ENCODE peak calls at places on chromosomes 6 and 20, in six cellular contexts. One of them, this sample, is unnamed.

GRCh38 chr6:132443206-132443605 is 41.9 kb upstream of the MOXD1 start:
- DNase-seq in suprapubic skin: no peak
- DNase-seq in sigmoid colon: no peak
- DNase-seq in H1: no peak
- DNase-seq in K562: no peak
- DNase-seq in transverse colon: no peak
- DNase-seq in this sample: no peak

GRCh38 chr6:47235964-47236760 is 73.5 kb downstream of the TNFRSF21 start:
- DNase-seq in suprapubic skin: no peak
- DNase-seq in sigmoid colon: no peak
- DNase-seq in H1: no peak
- DNase-seq in K562: peak; percentile 20
- DNase-seq in transverse colon: peak; percentile 50
- DNase-seq in this sample: peak; percentile 30

GRCh38 chr20:34638532-34638931 is 38.4 kb downstream of the PIGU start:
- DNase-seq in suprapubic skin: no peak
- DNase-seq in sigmoid colon: no peak
- DNase-seq in H1: no peak
- DNase-seq in K562: no peak
- DNase-seq in transverse colon: no peak
- DNase-seq in this sample: no peak

GRCh38 chr20:39676857-39677351 is 714.8 kb downstream of the DHX35 start:
- DNase-seq in suprapubic skin: no peak
- DNase-seq in sigmoid colon: no peak
- DNase-seq in H1: no peak
- DNase-seq in K562: no peak
- DNase-seq in transverse colon: peak; percentile 35
- DNase-seq in this sample: no peak

GRCh38 chr6:22421187-22421586 is 124.4 kb upstream of the PRL start:
- DNase-seq in suprapubic skin: no peak
- DNase-seq in sigmoid colon: no peak
- DNase-seq in H1: no peak
- DNase-seq in K562: no peak
- DNase-seq in transverse colon: no peak
- DNase-seq in this sample: no peak

GRCh38 chr20:8242827-8243764 is 111.0 kb downstream of the PLCB1 start:
- DNase-seq in suprapubic skin: no peak
- DNase-seq in sigmoid colon: no peak
- DNase-seq in H1: no peak
- DNase-seq in K562: no peak
- DNase-seq in transverse colon: no peak
- DNase-seq in this sample: no peak

GRCh38 chr6:79215233-79215824 is 19.2 kb downstream of the HMGN3 start:
- DNase-seq in suprapubic skin: no peak
- DNase-seq in sigmoid colon: no peak
- DNase-seq in H1: no peak
- DNase-seq in K562: no peak
- DNase-seq in transverse colon: no peak
- DNase-seq in this sample: no peak

GRCh38 chr20:18313410-18313809 is 25.1 kb downstream of the ZNF133 start:
- DNase-seq in suprapubic skin: no peak
- DNase-seq in sigmoid colon: no peak
- DNase-seq in H1: no peak
- DNase-seq in K562: no peak
- DNase-seq in transverse colon: no peak
- DNase-seq in this sample: no peak

GRCh38 chr6:18496462-18496861 is 109.3 kb downstream of the RNF144B start:
- DNase-seq in suprapubic skin: no peak
- DNase-seq in sigmoid colon: no peak
- DNase-seq in H1: no peak
- DNase-seq in K562: no peak
- DNase-seq in transverse colon: no peak
- DNase-seq in this sample: no peak

GRCh38 chr20:10927936-10928860 is 254.4 kb upstream of the JAG1 start:
- DNase-seq in suprapubic skin: no peak
- DNase-seq in sigmoid colon: no peak
- DNase-seq in H1: no peak
- DNase-seq in K562: no peak
- DNase-seq in transverse colon: no peak
- DNase-seq in this sample: no peak

GRCh38 chr20:10927011-10927583 is 253.3 kb upstream of the JAG1 start:
- DNase-seq in suprapubic skin: no peak
- DNase-seq in sigmoid colon: no peak
- DNase-seq in H1: no peak
- DNase-seq in K562: no peak
- DNase-seq in transverse colon: no peak
- DNase-seq in this sample: no peak

GRCh38 chr20:10922941-10923340 is 249.1 kb upstream of the JAG1 start:
- DNase-seq in suprapubic skin: no peak
- DNase-seq in sigmoid colon: no peak
- DNase-seq in H1: no peak
- DNase-seq in K562: no peak
- DNase-seq in transverse colon: no peak
- DNase-seq in this sample: no peak

GRCh38 chr20:10924628-10925266 is 250.9 kb upstream of the JAG1 start:
- DNase-seq in suprapubic skin: no peak
- DNase-seq in sigmoid colon: no peak
- DNase-seq in H1: no peak
- DNase-seq in K562: no peak
- DNase-seq in transverse colon: no peak
- DNase-seq in this sample: no peak

GRCh38 chr20:10925767-10926166 is 252.0 kb upstream of the JAG1 start:
- DNase-seq in suprapubic skin: no peak
- DNase-seq in sigmoid colon: no peak
- DNase-seq in H1: no peak
- DNase-seq in K562: no peak
- DNase-seq in transverse colon: no peak
- DNase-seq in this sample: no peak
- TF ChIP-seq POLR2AphosphoS5 in suprapubic skin: no peak
- TF ChIP-seq POLR2AphosphoS5 in sigmoid colon: no peak
- TF ChIP-seq POLR2AphosphoS5 in H1: no peak
- TF ChIP-seq POLR2AphosphoS5 in K562: no peak
- TF ChIP-seq POLR2AphosphoS5 in transverse colon: no peak
- TF ChIP-seq POLR2AphosphoS5 in this sample: no peak

GRCh38 chr6:83221302-83221701 is 28.1 kb downstream of the RWDD2A start:
- DNase-seq in suprapubic skin: no peak
- DNase-seq in sigmoid colon: no peak
- DNase-seq in H1: no peak
- DNase-seq in K562: no peak
- DNase-seq in transverse colon: no peak
- DNase-seq in this sample: no peak

GRCh38 chr6:83216806-83217205 is 23.6 kb downstream of the RWDD2A start:
- DNase-seq in suprapubic skin: no peak
- DNase-seq in sigmoid colon: no peak
- DNase-seq in H1: no peak
- DNase-seq in K562: no peak
- DNase-seq in transverse colon: no peak
- DNase-seq in this sample: no peak

GRCh38 chr6:83226517-83226916 is 33.4 kb downstream of the RWDD2A start:
- DNase-seq in suprapubic skin: no peak
- DNase-seq in sigmoid colon: no peak
- DNase-seq in H1: no peak
- DNase-seq in K562: no peak
- DNase-seq in transverse colon: no peak
- DNase-seq in this sample: no peak

GRCh38 chr6:83220121-83220520 is 27.0 kb downstream of the RWDD2A start:
- DNase-seq in suprapubic skin: no peak
- DNase-seq in sigmoid colon: no peak
- DNase-seq in H1: no peak
- DNase-seq in K562: no peak
- DNase-seq in transverse colon: no peak
- DNase-seq in this sample: no peak

DNA sequence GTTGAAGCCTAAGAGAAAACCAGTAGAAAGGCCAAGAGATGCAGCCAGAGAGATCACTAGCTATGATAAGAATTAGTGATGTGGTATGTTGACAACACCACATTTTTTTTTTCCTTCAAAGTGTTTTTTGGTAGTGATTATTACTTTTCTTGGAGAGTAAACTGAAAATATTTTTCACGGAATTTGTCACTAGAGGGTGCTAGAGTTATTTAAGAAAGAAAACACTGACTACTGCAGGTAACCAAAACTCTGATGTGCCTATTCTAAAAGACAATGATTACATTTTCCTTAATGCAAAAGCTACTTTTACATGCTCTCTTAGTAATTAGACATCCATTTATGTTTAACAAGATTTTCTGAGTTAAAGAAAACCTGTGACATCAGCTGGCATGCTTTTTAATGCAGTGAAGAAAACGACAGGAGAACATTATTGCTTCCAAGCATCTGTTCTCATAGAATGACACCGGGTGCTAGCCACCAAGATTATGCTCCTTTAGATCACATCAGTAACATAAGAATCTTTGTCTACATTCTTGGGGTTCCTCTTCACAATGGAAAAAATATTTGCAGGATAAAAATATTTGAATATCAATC is 28.8 kb downstream of the RWDD2A start:
- DNase-seq in suprapubic skin: no peak
- DNase-seq in sigmoid colon: no peak
- DNase-seq in H1: no peak
- DNase-seq in K562: peak; percentile 21
- DNase-seq in transverse colon: no peak
- DNase-seq in this sample: no peak
- TF ChIP-seq CTCF in suprapubic skin: no peak
- TF ChIP-seq CTCF in sigmoid colon: peak; percentile 11
- TF ChIP-seq CTCF in H1: no peak
- TF ChIP-seq CTCF in K562: peak; percentile 75
- TF ChIP-seq CTCF in transverse colon: peak; percentile 42
- TF ChIP-seq CTCF in this sample: peak; percentile 29

DNA sequence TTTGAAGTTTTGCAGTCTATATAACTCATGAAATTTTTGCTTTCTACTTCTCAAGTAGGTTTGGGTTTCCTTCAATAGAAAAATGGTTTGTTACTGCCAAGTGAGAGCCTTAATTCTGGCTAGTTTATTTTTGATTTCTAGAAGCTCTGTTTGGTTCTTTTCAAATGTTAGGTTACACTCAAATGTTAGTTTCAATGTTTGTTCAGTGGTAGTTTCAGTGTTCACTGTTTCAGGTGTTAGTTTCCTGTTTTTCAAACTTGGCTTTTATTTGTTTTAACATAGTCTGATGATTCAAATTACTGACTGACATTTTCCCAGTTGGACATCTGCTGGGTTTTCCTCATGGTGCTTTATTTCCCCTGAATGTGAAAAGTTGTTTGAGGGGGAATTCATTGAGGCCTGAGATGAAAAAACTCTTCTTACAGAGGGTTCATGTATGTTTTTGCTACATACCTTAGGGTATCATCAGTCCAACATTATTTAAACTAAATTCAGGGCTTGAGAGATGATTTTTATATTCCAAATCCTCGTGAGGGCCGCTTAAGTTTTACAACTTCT is 189.0 kb downstream of the JARID2 start:
- DNase-seq in suprapubic skin: no peak
- DNase-seq in sigmoid colon: no peak
- DNase-seq in H1: no peak
- DNase-seq in K562: no peak
- DNase-seq in transverse colon: no peak
- DNase-seq in this sample: no peak
- TF ChIP-seq EP300 in suprapubic skin: no peak
- TF ChIP-seq EP300 in sigmoid colon: no peak
- TF ChIP-seq EP300 in H1: no peak
- TF ChIP-seq EP300 in K562: no peak
- TF ChIP-seq EP300 in transverse colon: no peak
- TF ChIP-seq EP300 in this sample: no peak

GRCh38 chr6:16999486-17000436 is 102.1 kb upstream of the STMND1 start:
- DNase-seq in suprapubic skin: no peak
- DNase-seq in sigmoid colon: no peak
- DNase-seq in H1: no peak
- DNase-seq in K562: no peak
- DNase-seq in transverse colon: no peak
- DNase-seq in this sample: no peak
- TF ChIP-seq POLR2AphosphoS5 in suprapubic skin: no peak
- TF ChIP-seq POLR2AphosphoS5 in sigmoid colon: peak; percentile 33
- TF ChIP-seq POLR2AphosphoS5 in H1: no peak
- TF ChIP-seq POLR2AphosphoS5 in K562: no peak
- TF ChIP-seq POLR2AphosphoS5 in transverse colon: peak; percentile 48
- TF ChIP-seq POLR2AphosphoS5 in this sample: peak; percentile 51

GRCh38 chr6:101395345-101395744 is 1.8 kb downstream of the GRIK2 start:
- DNase-seq in suprapubic skin: no peak
- DNase-seq in sigmoid colon: no peak
- DNase-seq in H1: no peak
- DNase-seq in K562: no peak
- DNase-seq in transverse colon: no peak
- DNase-seq in this sample: no peak
- TF ChIP-seq CTCF in suprapubic skin: no peak
- TF ChIP-seq CTCF in sigmoid colon: no peak
- TF ChIP-seq CTCF in H1: no peak
- TF ChIP-seq CTCF in K562: no peak
- TF ChIP-seq CTCF in transverse colon: no peak
- TF ChIP-seq CTCF in this sample: no peak

GRCh38 chr6:11366183-11366933 is 133.9 kb upstream of the NEDD9 start:
- DNase-seq in suprapubic skin: no peak
- DNase-seq in sigmoid colon: no peak
- DNase-seq in H1: no peak
- DNase-seq in K562: no peak
- DNase-seq in transverse colon: no peak
- DNase-seq in this sample: peak; percentile 67

GRCh38 chr6:11366934-11367637 is 134.6 kb upstream of the NEDD9 start:
- DNase-seq in suprapubic skin: no peak
- DNase-seq in sigmoid colon: no peak
- DNase-seq in H1: no peak
- DNase-seq in K562: no peak
- DNase-seq in transverse colon: no peak
- DNase-seq in this sample: no peak

GRCh38 chr6:11363881-11364576 is 131.6 kb upstream of the NEDD9 start:
- DNase-seq in suprapubic skin: no peak
- DNase-seq in sigmoid colon: no peak
- DNase-seq in H1: no peak
- DNase-seq in K562: no peak
- DNase-seq in transverse colon: no peak
- DNase-seq in this sample: no peak

GRCh38 chr6:11362481-11363018 is 130.1 kb upstream of the NEDD9 start:
- DNase-seq in suprapubic skin: no peak
- DNase-seq in sigmoid colon: no peak
- DNase-seq in H1: no peak
- DNase-seq in K562: no peak
- DNase-seq in transverse colon: no peak
- DNase-seq in this sample: no peak

DNA sequence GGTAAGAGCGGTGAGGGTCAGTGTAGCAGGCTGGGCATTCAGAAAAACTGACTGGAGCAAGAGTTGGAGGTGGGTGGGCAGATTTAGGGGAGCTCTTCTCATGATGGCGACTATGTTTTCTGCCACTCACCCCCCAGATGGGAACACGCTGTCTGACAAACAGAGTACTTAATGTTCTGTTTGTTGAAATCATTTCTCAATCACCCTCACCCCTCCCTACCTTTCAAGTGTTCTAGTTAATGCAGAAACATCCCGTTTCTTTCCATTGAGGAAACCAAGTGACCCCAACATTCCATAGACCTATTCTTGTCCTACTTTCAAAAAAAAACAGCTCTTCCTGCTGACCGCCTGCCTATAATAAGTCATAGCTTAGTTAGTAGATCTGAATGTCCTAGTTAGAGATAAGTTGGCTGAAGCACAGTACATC is 132.5 kb upstream of the NEDD9 start:
- DNase-seq in suprapubic skin: no peak
- DNase-seq in sigmoid colon: no peak
- DNase-seq in H1: no peak
- DNase-seq in K562: no peak
- DNase-seq in transverse colon: no peak
- DNase-seq in this sample: no peak
- TF ChIP-seq EP300 in suprapubic skin: peak; percentile 71
- TF ChIP-seq EP300 in sigmoid colon: peak; percentile 84
- TF ChIP-seq EP300 in H1: no peak
- TF ChIP-seq EP300 in K562: no peak
- TF ChIP-seq EP300 in transverse colon: peak; percentile 91
- TF ChIP-seq EP300 in this sample: peak; percentile 100

GRCh38 chr20:62997626-62998025 is 9.1 kb downstream of the BHLHE23 start:
- DNase-seq in suprapubic skin: no peak
- DNase-seq in sigmoid colon: no peak
- DNase-seq in H1: no peak
- DNase-seq in K562: no peak
- DNase-seq in transverse colon: no peak
- DNase-seq in this sample: no peak
- TF ChIP-seq POLR2AphosphoS5 in suprapubic skin: no peak
- TF ChIP-seq POLR2AphosphoS5 in sigmoid colon: no peak
- TF ChIP-seq POLR2AphosphoS5 in H1: no peak
- TF ChIP-seq POLR2AphosphoS5 in K562: no peak
- TF ChIP-seq POLR2AphosphoS5 in transverse colon: no peak
- TF ChIP-seq POLR2AphosphoS5 in this sample: no peak

This sample was measured in upper lobe of left lung.